ENCODE peak calls at places on chromosomes 16 and 17, in five cellular contexts. Q is HCT116, S is SK-N-SH, E is H1, G is GM12878. O is an unnamed sample.

GRCh38 chr16:57544129-57544653 is 1.7 kb downstream of the ADGRG5 start:
- DNase-seq in Q (no peak), S (no peak), E (peak), G (peak), O (no peak)

GRCh38 chr16:473046-474043 is 47.9 kb downstream of the RAB11FIP3 start:
- DNase-seq in Q (no peak), S (no peak), E (no peak), G (no peak), O (no peak)

GRCh38 chr16:46743232-46743719 is 4.9 kb downstream of the MYLK3 start:
- DNase-seq in Q (no peak), S (peak), E (no peak), G (no peak), O (peak)

GRCh38 chr17:62629556-62630364 is 2.3 kb downstream of the MRC2 start:
- DNase-seq in Q (no peak), S (peak), E (no peak), G (no peak), O (no peak)

GRCh38 chr17:77349976-77350830 is 209.4 kb downstream of the SEC14L1 start:
- DNase-seq in Q (no peak), S (no peak), E (no peak), G (no peak), O (no peak)

GRCh38 chr17:18377437-18378204 is at the start of gene EVPLL:
- DNase-seq in Q (no peak), S (peak), E (no peak), G (no peak), O (peak)

GRCh38 chr17:67759355-67760171 is 41.8 kb downstream of the NOL11 start:
- DNase-seq in Q (no peak), S (no peak), E (no peak), G (no peak), O (no peak)

GRCh38 chr16:54169112-54169511 is 117.5 kb downstream of the IRX3 start:
- DNase-seq in Q (no peak), S (no peak), E (no peak), G (no peak), O (no peak)

GRCh38 chr16:24309222-24309905 is 53.2 kb downstream of the CACNG3 start:
- DNase-seq in Q (peak), S (no peak), E (no peak), G (no peak), O (no peak)

GRCh38 chr17:35740997-35741931 is 9.8 kb downstream of the RASL10B start:
- DNase-seq in Q (no peak), S (peak), E (peak), G (no peak), O (no peak)

GRCh38 chr17:9032151-9032550 is 10.8 kb downstream of the NTN1 start:
- DNase-seq in Q (no peak), S (no peak), E (no peak), G (no peak), O (no peak)

GRCh38 chr17:79792984-79793923 is 3.6 kb downstream of the CBX8 start:
- DNase-seq in Q (no peak), S (peak), E (peak), G (no peak), O (peak)

GRCh38 chr16:58020628-58021521 is 4.7 kb upstream of the MMP15 start:
- DNase-seq in Q (no peak), S (peak), E (peak), G (no peak), O (peak)

GRCh38 chr17:17055286-17056166 is 13.3 kb downstream of the MPRIP start:
- DNase-seq in Q (no peak), S (no peak), E (no peak), G (no peak), O (peak)

GRCh38 chr17:71217769-71218168 is 903.1 kb upstream of the SOX9 start:
- DNase-seq in Q (no peak), S (no peak), E (no peak), G (no peak), O (no peak)

GRCh38 chr17:1931759-1932579 is 93.2 kb downstream of the RTN4RL1 start:
- DNase-seq in Q (no peak), S (no peak), E (peak), G (no peak), O (no peak)

GRCh38 chr17:9817086-9817485 is 4.8 kb downstream of the GSG1L2 start:
- DNase-seq in Q (peak), S (peak), E (peak), G (no peak), O (peak)

GRCh38 chr16:53864819-53865491 is 161.0 kb downstream of the FTO start:
- DNase-seq in Q (peak), S (no peak), E (no peak), G (no peak), O (no peak)

GRCh38 chr16:82638095-82638798 is 11.5 kb downstream of the CDH13 start:
- DNase-seq in Q (no peak), S (no peak), E (no peak), G (no peak), O (no peak)

GRCh38 chr17:61455754-61456681 is 3.8 kb downstream of the TBX4 start:
- DNase-seq in Q (no peak), S (no peak), E (peak), G (no peak), O (no peak)

GRCh38 chr17:61453563-61453962 is 1.3 kb downstream of the TBX4 start:
- DNase-seq in Q (no peak), S (no peak), E (no peak), G (no peak), O (no peak)

GRCh38 chr17:61454095-61454931 is 2.1 kb downstream of the TBX4 start:
- DNase-seq in Q (no peak), S (no peak), E (peak), G (no peak), O (no peak)

GRCh38 chr17:61456688-61457225 is 4.5 kb downstream of the TBX4 start:
- DNase-seq in Q (no peak), S (no peak), E (peak), G (no peak), O (no peak)

DNA sequence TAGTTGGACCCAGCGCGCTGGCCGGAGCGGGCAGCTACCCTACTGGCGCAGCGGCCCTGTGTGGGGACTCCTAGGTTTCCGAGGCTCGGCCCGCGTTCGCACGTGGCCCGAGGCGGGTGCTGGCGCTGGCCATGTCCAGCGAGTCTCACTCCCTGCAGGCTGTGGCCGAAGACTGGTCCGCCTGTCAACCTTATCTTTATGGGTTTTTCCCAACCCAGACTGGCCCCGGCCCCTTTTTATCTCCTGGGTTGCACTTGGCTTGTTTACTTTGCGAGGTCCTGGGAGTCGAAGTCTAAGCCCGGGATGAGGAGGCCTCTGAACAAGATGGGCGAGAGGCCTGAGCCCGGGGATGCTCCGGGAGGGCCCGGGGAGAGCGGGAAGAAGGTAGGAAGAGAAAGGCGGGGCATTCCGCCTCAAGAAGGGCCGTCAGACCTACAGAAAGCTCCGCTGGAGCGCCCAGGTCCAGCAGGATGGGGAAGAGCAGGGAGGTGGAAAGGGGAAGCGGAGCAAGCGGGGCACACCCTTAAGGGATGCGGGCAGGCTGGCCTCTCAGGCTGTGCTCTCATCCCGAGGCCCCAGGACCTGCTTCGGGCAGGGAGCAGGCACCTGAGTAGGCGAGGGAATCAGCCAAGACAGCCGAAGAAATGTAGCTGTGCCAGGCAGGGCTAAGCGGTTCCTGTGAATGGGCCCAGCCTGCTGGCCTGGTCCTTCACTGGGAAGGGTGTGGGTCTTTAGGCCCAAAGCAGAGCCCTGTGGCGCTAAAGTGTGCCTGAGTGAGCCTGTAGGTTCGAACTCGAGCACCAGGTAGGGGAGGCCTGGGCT is 2.9 kb downstream of the TBX4 start:
- DNase-seq in Q (no peak), S (no peak), E (peak), G (no peak), O (no peak)
- TF ChIP-seq JUND in Q (no peak), S (no peak), E (no peak), G (no peak), O (no peak)

DNA sequence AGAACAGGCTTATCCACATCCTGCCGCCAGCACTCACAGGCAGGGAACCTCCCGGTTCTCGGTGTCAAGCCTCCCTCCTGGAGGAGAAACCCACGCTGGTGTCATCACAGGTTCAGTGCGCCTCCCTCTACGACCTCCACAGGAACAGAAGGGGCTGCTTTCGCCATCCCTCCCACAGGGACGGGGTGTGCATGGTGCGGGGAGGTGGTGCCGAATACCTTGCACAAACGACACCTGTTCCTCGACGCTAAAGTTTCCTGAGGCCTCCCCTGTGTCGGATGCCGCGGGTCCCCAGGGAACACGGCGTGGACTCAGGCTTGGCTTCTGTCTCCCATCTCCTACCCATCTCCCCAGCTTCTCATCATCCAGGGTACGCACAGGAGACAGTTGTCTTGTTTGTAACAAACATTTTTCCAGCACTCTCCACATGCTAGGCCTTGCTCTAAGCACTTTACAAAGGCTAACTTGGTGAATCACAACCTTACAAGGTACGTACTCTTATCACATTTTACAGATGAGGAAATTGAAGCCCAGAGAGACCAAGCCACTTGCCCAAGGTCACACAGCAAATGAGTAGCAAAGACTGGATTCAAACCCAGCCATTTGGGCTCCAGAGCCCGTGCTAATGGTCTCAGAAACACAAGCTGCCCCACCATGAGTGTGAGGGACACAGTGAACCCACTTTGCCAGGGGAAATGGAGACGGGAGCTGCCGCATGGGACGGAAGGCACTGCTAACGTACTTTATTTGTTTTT is 271.6 kb downstream of the C16orf95 start:
- DNase-seq in Q (no peak), S (no peak), E (no peak), G (no peak), O (no peak)
- TF ChIP-seq JUND in Q (no peak), S (no peak), E (no peak), G (no peak), O (no peak)

GRCh38 chr17:12867726-12868125 is 78.4 kb downstream of the ARHGAP44 start:
- DNase-seq in Q (no peak), S (no peak), E (no peak), G (no peak), O (no peak)
- TF ChIP-seq JUND in Q (no peak), S (no peak), E (no peak), G (no peak), O (no peak)

GRCh38 chr17:58276423-58276822 is 4.3 kb downstream of the MPO start:
- DNase-seq in Q (no peak), S (peak), E (no peak), G (no peak), O (no peak)
- TF ChIP-seq JUND in Q (no peak), S (no peak), E (no peak), G (no peak), O (no peak)

GRCh38 chr17:69457603-69458002 is 43.1 kb downstream of the MAP2K6 start:
- DNase-seq in Q (no peak), S (no peak), E (no peak), G (no peak), O (no peak)
- TF ChIP-seq JUND in Q (no peak), S (no peak), E (no peak), G (no peak), O (no peak)

DNA sequence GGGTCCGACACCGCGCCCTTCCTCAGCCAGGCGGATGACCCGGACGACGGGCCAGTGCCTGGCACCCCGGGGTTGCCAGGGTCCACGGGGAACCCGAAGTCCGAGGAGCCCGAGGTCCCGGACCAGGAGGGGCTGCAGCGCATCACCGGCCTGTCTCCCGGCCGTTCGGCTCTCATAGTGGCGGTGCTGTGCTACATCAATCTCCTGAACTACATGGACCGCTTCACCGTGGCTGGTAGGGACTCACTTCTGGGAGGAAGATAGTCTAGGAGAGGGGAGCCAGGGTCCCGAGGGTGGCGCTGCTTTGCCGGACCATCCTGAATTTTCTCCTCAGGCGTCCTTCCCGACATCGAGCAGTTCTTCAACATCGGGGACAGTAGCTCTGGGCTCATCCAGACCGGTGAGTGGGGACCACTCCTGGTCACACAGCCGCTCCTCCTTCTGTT is 603 bp downstream of the SPNS1 start:
- DNase-seq in Q (no peak), S (no peak), E (no peak), G (no peak), O (no peak)
- TF ChIP-seq JUND in Q (no peak), S (no peak), E (no peak), G (no peak), O (no peak)

GRCh38 chr17:66459811-66460270 is 157.4 kb downstream of the PRKCA start:
- DNase-seq in Q (peak), S (no peak), E (no peak), G (no peak), O (no peak)
- TF ChIP-seq JUND in Q (peak), S (peak), E (no peak), G (no peak), O (no peak)

O was measured in T47D.